ENCODE peak calls at places on chromosome 20, in four cellular contexts. G is A549, F is GM12878, K is K562. X is an unnamed sample.

GRCh38 chr20:23225407-23226060 is 125.1 kb upstream of the NXT1 start:
- DNase-seq in K (peak), F (no peak), G (peak), X (no peak)

GRCh38 chr20:32702706-32703425 is 29.1 kb upstream of the C20orf203 start:
- DNase-seq in K (no peak), G (no peak), F (no peak), X (no peak)

GRCh38 chr20:1811621-1812498 is 83.3 kb upstream of the SIRPA start:
- DNase-seq in G (no peak), F (no peak), K (no peak), X (peak)

GRCh38 chr20:46200582-46201570 is 82.8 kb downstream of the CD40 start:
- DNase-seq in G (no peak), F (no peak), K (peak), X (no peak)

GRCh38 chr20:36392989-36393388 is 86.8 kb downstream of the DLGAP4 start:
- DNase-seq in F (no peak), K (no peak), G (no peak), X (no peak)

GRCh38 chr20:57432874-57433491 is 41.8 kb downstream of the RBM38 start:
- DNase-seq in F (peak), K (peak), G (no peak), X (no peak)

GRCh38 chr20:62699741-62700140 is 8.9 kb upstream of the NTSR1 start:
- DNase-seq in G (no peak), F (no peak), K (no peak), X (no peak)

GRCh38 chr20:11995750-11996567 is 78.3 kb downstream of the BTBD3 start:
- DNase-seq in F (no peak), K (no peak), G (no peak), X (no peak)

GRCh38 chr20:10447028-10447427 is 11.9 kb downstream of the SLX4IP start:
- DNase-seq in K (peak), F (peak), G (peak), X (peak)

GRCh38 chr20:10683537-10683936 is 9.7 kb upstream of the JAG1 start:
- DNase-seq in K (no peak), F (no peak), G (no peak), X (no peak)

GRCh38 chr20:8523684-8524083 is 391.6 kb downstream of the PLCB1 start:
- DNase-seq in K (no peak), G (no peak), F (no peak), X (no peak)

GRCh38 chr20:58102252-58102651 is 126.2 kb downstream of the ANKRD60 start:
- DNase-seq in G (no peak), F (no peak), K (no peak), X (no peak)

GRCh38 chr20:33702861-33703260 is 16.7 kb upstream of the E2F1 start:
- DNase-seq in K (no peak), F (no peak), G (no peak), X (no peak)

GRCh38 chr20:63498950-63499332 is at the start of gene EEF1A2:
- DNase-seq in G (peak), K (peak), F (no peak), X (no peak)

GRCh38 chr20:9119776-9120175 is 50.9 kb downstream of the PLCB4 start:
- DNase-seq in K (no peak), F (no peak), G (no peak), X (no peak)

GRCh38 chr20:62370115-62370806 is 3.1 kb upstream of the LAMA5 start:
- DNase-seq in F (no peak), K (peak), G (no peak), X (no peak)

GRCh38 chr20:31719644-31720485 is 2.8 kb downstream of the BCL2L1 start:
- DNase-seq in G (peak), K (peak), F (no peak), X (peak)

GRCh38 chr20:37390503-37390890 is 44.6 kb downstream of the SRC start:
- DNase-seq in G (no peak), K (no peak), F (no peak), X (no peak)

GRCh38 chr20:17014217-17014616 is 212.6 kb upstream of the PCSK2 start:
- DNase-seq in K (no peak), F (no peak), G (no peak), X (no peak)

GRCh38 chr20:59157064-59157463 is 6.6 kb upstream of the ZNF831 start:
- DNase-seq in K (no peak), F (no peak), G (no peak), X (no peak)

GRCh38 chr20:6868864-6869263 is 101.4 kb downstream of the BMP2 start:
- DNase-seq in F (no peak), K (no peak), G (no peak), X (no peak)

GRCh38 chr20:58241766-58242465 is 13.5 kb upstream of the ANKRD60 start:
- DNase-seq in K (no peak), G (no peak), F (no peak), X (no peak)

DNA sequence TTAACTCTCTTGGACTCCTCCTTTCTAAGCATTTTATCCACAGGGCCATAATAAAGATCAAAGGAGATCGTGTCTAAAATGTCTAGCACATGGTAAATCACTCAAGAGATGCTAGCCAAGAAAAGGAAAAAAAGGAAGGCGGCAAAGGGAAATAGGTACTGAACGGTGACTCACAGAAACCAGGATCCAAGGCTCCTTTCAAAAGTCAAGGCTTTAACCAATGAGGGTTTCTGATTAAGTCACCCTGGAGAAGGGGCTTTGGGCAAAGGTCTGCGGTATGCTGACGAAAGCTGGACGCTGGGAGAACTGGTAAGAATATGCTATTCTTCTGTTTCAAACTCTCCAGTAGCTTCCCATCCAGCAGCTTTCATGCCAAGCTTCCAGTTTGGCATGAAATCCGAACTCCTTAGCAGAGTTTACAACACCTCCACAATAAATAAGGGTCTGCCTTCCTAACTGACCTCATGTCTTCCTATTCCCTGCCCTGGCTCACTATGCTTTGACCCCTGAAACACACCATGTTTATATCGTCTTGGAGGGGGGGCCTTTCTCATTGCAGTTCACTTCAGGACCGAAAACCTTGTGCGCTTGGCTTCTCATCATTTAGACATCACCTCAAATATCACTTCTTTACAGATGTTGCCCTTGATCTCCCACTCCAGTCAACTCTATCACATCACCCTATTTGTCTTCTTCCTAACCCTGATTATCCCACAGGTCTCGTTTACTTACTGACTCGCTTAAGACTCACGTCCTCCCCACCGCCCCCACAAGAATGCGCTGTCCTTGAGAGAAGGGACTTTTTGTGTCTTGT is 908 bp downstream of the TOMM34 start:
- DNase-seq in F (no peak), G (peak), K (peak), X (peak)
- TF ChIP-seq JUNB in F (no peak), G (no peak), K (no peak), X (no peak)

GRCh38 chr20:20370087-20370575 is 2.2 kb downstream of the INSM1 start:
- DNase-seq in K (no peak), F (no peak), G (no peak), X (no peak)
- TF ChIP-seq USF2 in K (no peak), F (no peak), G (no peak), X (no peak)

GRCh38 chr20:51767018-51767866 is 948 bp downstream of the ATP9A start:
- DNase-seq in K (peak), F (no peak), G (peak), X (peak)
- TF ChIP-seq CTCF in K (no peak), F (no peak), G (no peak), X (peak)

GRCh38 chr20:35165221-35166185 is 6.4 kb upstream of the PROCR start:
- DNase-seq in G (no peak), F (no peak), K (no peak), X (no peak)
- TF ChIP-seq JUNB in G (no peak), F (no peak), K (no peak), X (no peak)

GRCh38 chr20:50762435-50763201 is 31.2 kb downstream of the PARD6B start:
- DNase-seq in F (no peak), G (peak), K (no peak), X (peak)
- TF ChIP-seq USF2 in F (no peak), G (peak), K (no peak), X (no peak)

GRCh38 chr20:18496740-18497592 is at the start of gene RBBP9:
- DNase-seq in F (peak), K (peak), G (peak), X (peak)
- TF ChIP-seq CTCF in F (no peak), K (no peak), G (no peak), X (peak)

DNA sequence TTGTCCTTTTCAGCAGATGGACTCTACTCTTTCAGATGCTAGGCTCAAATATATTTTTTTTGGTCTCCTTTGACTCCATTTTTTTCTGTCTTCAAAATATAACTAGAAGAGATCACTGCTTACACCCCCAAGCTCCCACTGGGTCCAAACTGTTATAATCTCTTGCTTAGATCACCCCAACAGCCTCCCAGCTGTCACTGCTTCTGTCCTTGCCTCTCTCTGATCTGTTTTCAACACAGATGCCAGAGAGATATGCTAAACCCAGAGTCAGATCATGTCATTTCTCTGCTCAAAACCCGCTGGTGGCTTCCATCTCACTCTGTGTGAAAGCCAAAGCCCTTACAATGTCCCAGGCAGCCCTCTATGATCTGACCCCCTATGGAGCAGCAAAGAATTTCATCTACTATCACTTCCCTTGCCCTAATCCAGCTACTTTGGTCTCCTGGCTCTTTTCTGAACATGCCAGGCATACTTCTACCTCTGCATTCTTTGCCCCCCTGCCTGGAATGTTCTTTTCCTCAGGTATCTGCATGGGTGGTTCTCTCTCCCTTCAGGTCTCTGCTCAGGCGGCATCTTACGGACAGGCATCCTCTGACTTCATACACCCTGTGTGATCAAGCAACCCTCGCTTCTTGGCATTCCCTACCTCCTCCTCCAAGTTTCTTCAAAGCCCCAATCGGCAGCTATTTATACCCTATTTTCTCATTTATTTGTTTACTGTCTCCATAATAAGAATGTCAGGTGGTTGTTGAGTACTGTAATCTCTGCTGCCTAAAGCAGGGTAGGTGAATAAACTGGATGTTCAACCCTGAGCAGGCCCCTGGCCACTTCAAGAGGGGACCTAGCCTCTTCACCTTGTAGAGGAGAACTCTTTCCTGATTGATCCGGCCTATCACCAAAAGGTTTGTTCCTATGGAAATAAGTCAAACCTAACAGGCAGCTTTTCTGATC is 43.6 kb upstream of the SLC4A11 start:
- DNase-seq in G (no peak), F (no peak), K (no peak), X (no peak)
- TF ChIP-seq JUNB in G (no peak), F (no peak), K (no peak), X (no peak)

GRCh38 chr20:45179166-45179565 is 4.5 kb downstream of the PI3 start:
- DNase-seq in F (no peak), G (no peak), K (no peak), X (no peak)

GRCh38 chr20:45173531-45173930 is 1.2 kb upstream of the PI3 start:
- DNase-seq in F (no peak), K (no peak), G (no peak), X (no peak)

GRCh38 chr20:45176526-45176925 is 1.8 kb downstream of the PI3 start:
- DNase-seq in G (no peak), F (no peak), K (no peak), X (no peak)

GRCh38 chr20:45174434-45175364 is at the start of gene PI3:
- DNase-seq in F (no peak), G (no peak), K (no peak), X (peak)
- TF ChIP-seq USF2 in F (no peak), G (no peak), K (no peak), X (no peak)

X was measured in HepG2.